ENCODE peak calls at places on chromosome 2, in nine cellular contexts. E is MM.1S; D is RCC 7860; F is M059J; Z is IMR-90; B is AG04450; S is NCI-H1105; C is stimulated activated CD4-positive, alpha-beta T cell treated with anti-CD3 and anti-CD28 coated beads, Interleukin-1b, Interleukin-23, amount 100 ng/mL, for 1 hour; Q is A673. P is an unnamed sample.

GRCh38 chr2:193349642-193350041 is 1154.9 kb upstream of the TMEFF2 start:
- DNase-seq in Q (no peak), C (no peak), D (no peak), B (no peak), Z (no peak), F (peak; percentile 1), S (no peak), E (no peak), P (no peak)

GRCh38 chr2:118032169-118033013 is 18.5 kb upstream of the CCDC93 start:
- DNase-seq in Q (peak; percentile 51), S (peak; percentile 5), E (peak; percentile 35), D (peak; percentile 39), Z (peak; percentile 34), F (peak; percentile 36), B (no peak), C (no peak), P (peak; percentile 67)

GRCh38 chr2:201257941-201258665 is 2.2 kb upstream of the CASP8 start:
- DNase-seq in D (peak; percentile 94), E (peak; percentile 99), B (no peak), C (peak; percentile 48), Z (peak; percentile 79), S (no peak), F (peak; percentile 98), Q (peak; percentile 66), P (no peak)

GRCh38 chr2:62197609-62198236 is 1.8 kb downstream of the B3GNT2 start:
- DNase-seq in C (no peak), Q (no peak), E (peak; percentile 21), B (no peak), F (peak; percentile 29), Z (no peak), D (no peak), S (no peak), P (peak; percentile 60)

GRCh38 chr2:60529111-60529510 is 24.3 kb downstream of the BCL11A start:
- DNase-seq in Z (no peak), F (no peak), S (no peak), Q (no peak), B (no peak), C (no peak), D (no peak), E (no peak), P (no peak)

GRCh38 chr2:220076734-220077133 is 449.3 kb downstream of the SLC4A3 start:
- DNase-seq in F (peak; percentile 43), Q (peak; percentile 26), D (no peak), C (no peak), S (no peak), Z (peak; percentile 42), E (no peak), B (no peak), P (peak; percentile 31)

GRCh38 chr2:70977605-70978205 is 725 bp upstream of the ANKRD53 start:
- DNase-seq in B (peak; percentile 55), S (peak; percentile 39), D (no peak), F (peak; percentile 75), Q (peak; percentile 46), Z (peak; percentile 93), C (no peak), E (peak; percentile 41), P (no peak)

GRCh38 chr2:111119847-111120252 is 864 bp upstream of the BCL2L11 start:
- DNase-seq in B (no peak), F (no peak), S (no peak), Q (no peak), C (no peak), Z (no peak), E (peak; percentile 36), D (no peak), P (no peak)

GRCh38 chr2:151251012-151251411 is 10.7 kb downstream of the RBM43 start:
- DNase-seq in S (no peak), E (no peak), Z (peak; percentile 92), D (no peak), F (peak; percentile 34), B (peak; percentile 77), C (no peak), Q (no peak), P (no peak)

GRCh38 chr2:170330881-170331280 is 152.9 kb downstream of the MYO3B start:
- DNase-seq in C (no peak), D (no peak), Z (no peak), S (no peak), E (no peak), Q (no peak), B (no peak), F (no peak), P (no peak)

GRCh38 chr2:17337507-17337906 is 180.7 kb downstream of the RAD51AP2 start:
- DNase-seq in Z (no peak), B (no peak), S (no peak), D (no peak), C (no peak), Q (no peak), E (no peak), F (no peak), P (no peak)

GRCh38 chr2:147779440-147779839 is 65.4 kb upstream of the ACVR2A start:
- DNase-seq in C (no peak), Z (no peak), E (no peak), D (no peak), F (no peak), Q (no peak), S (no peak), B (no peak), P (no peak)

GRCh38 chr2:197158138-197158537 is 152.4 kb downstream of the ANKRD44 start:
- DNase-seq in Z (no peak), Q (no peak), E (no peak), B (no peak), C (no peak), D (no peak), F (no peak), S (no peak), P (no peak)

GRCh38 chr2:42054657-42055430 is 7.0 kb downstream of the PKDCC start:
- DNase-seq in D (no peak), E (no peak), S (no peak), F (no peak), Z (no peak), C (no peak), Q (no peak), B (no peak), P (peak; percentile 33)